ENCODE peak calls at places on chromosomes 11 and 22, in nine cellular contexts. A is lower leg skin, E is iPS DF 6.9, P is kidney epithelial cell, M is BE2C, L is mesenchymal stem cell, S is lung, K is body of pancreas, O is gastrocnemius medialis. G is an unnamed sample.

GRCh38 chr22:37503183-37503683 is 16.0 kb downstream of the CARD10 start:
- DNase-seq in P (no peak), A (no peak), K (no peak), S (no peak), M (no peak), O (no peak), L (no peak), E (no peak), G (no peak)

GRCh38 chr11:115607621-115608191 is 103.5 kb upstream of the CADM1 start:
- DNase-seq in E (no peak), O (peak), K (no peak), L (peak), A (no peak), S (no peak), M (peak), P (no peak), G (no peak)

GRCh38 chr11:1011320-1011698 is 25.2 kb downstream of the MUC6 start:
- DNase-seq in K (peak), S (no peak), P (no peak), O (no peak), M (no peak), L (no peak), E (no peak), A (no peak), G (no peak)

GRCh38 chr11:118715245-118715807 is 35.9 kb upstream of the TREH start:
- DNase-seq in K (no peak), L (peak), S (no peak), P (no peak), A (no peak), O (no peak), M (no peak), E (no peak), G (peak)

GRCh38 chr11:113675003-113675471 is 31.1 kb downstream of the TMPRSS5 start:
- DNase-seq in P (peak), M (no peak), S (no peak), K (no peak), E (no peak), A (no peak), O (no peak), L (peak), G (no peak)

GRCh38 chr22:40716116-40716515 is 36.8 kb downstream of the MCHR1 start:
- DNase-seq in P (no peak), L (no peak), E (no peak), A (no peak), S (no peak), O (no peak), K (no peak), M (no peak), G (no peak)

GRCh38 chr22:40714514-40714966 is 35.3 kb downstream of the MCHR1 start:
- DNase-seq in A (no peak), L (peak), O (no peak), K (no peak), M (no peak), P (peak), S (no peak), E (no peak), G (no peak)

GRCh38 chr11:77155082-77155475 is 27.0 kb downstream of the MYO7A start:
- DNase-seq in E (no peak), O (no peak), P (no peak), S (no peak), K (no peak), A (no peak), L (no peak), M (no peak), G (no peak)

GRCh38 chr11:112355726-112356125 is 95.1 kb upstream of the PLET1 start:
- DNase-seq in P (no peak), M (peak), E (no peak), A (no peak), S (peak), O (no peak), K (no peak), L (no peak), G (no peak)

GRCh38 chr11:126914941-126915340 is 85.6 kb downstream of the KIRREL3 start:
- DNase-seq in L (peak), O (no peak), P (no peak), K (no peak), E (no peak), A (no peak), M (no peak), S (no peak), G (no peak)

GRCh38 chr11:111344032-111344431 is 35.0 kb downstream of the POU2AF1 start:
- DNase-seq in L (peak), A (peak), K (no peak), M (no peak), P (no peak), S (peak), O (peak), E (no peak), G (peak)

GRCh38 chr11:75371930-75372876 is 20.7 kb upstream of the ARRB1 start:
- DNase-seq in S (no peak), A (no peak), O (no peak), L (peak), M (no peak), P (no peak), E (no peak), K (no peak), G (no peak)

GRCh38 chr11:13928566-13929251 is 33.8 kb upstream of the SPON1 start:
- DNase-seq in A (no peak), S (no peak), M (no peak), O (no peak), P (peak), K (no peak), L (peak), E (no peak), G (no peak)

GRCh38 chr11:92225563-92226308 is 1.1 kb downstream of the FAT3 start:
- DNase-seq in O (no peak), M (peak), E (no peak), A (no peak), P (no peak), L (peak), S (no peak), K (no peak), G (peak)
- H3K4me3 ChIP-seq in O (peak), M (peak), E (peak), A (no peak), P (peak), L (peak), S (peak), K (no peak), G (peak)

DNA sequence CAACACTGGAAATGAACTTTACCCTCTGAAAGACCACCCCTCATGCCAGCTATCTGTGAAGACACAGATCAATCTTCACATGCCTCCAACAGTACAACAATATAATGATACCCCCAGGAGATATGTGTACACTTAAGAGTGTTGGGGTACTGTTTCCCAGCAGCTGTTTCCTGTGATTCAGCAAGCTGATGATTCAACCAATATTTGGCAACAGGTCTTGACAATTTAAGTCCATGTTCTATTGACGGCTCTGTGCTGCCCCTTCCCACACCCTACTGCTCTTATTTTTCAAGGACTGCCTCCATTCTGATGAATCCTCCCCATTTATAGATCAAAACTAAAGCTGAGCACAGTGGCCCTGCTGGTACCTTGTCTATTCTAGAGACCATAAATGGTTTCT is 6.6 kb downstream of the SNX19 start:
- DNase-seq in P (no peak), O (no peak), E (no peak), M (no peak), K (no peak), A (no peak), S (no peak), L (peak), G (no peak)
- H3K4me3 ChIP-seq in P (no peak), O (no peak), E (no peak), M (no peak), K (no peak), A (no peak), S (no peak), L (no peak), G (no peak)

GRCh38 chr22:39530692-39531331 is 1.7 kb downstream of the RPS19BP1 start:
- DNase-seq in M (peak), A (no peak), E (no peak), P (no peak), O (no peak), S (no peak), K (no peak), L (peak), G (no peak)

GRCh38 chr22:39528681-39529486 is 3.7 kb downstream of the RPS19BP1 start:
- DNase-seq in S (peak), L (peak), K (peak), A (peak), E (no peak), O (peak), P (no peak), M (peak), G (peak)

GRCh38 chr22:39530136-39530535 is 2.4 kb downstream of the RPS19BP1 start:
- DNase-seq in S (no peak), M (no peak), A (no peak), E (no peak), L (no peak), K (no peak), O (no peak), P (no peak), G (no peak)

GRCh38 chr22:39528080-39528661 is 4.4 kb downstream of the RPS19BP1 start:
- DNase-seq in P (no peak), K (no peak), S (no peak), A (no peak), L (peak), E (no peak), O (no peak), M (peak), G (no peak)

DNA sequence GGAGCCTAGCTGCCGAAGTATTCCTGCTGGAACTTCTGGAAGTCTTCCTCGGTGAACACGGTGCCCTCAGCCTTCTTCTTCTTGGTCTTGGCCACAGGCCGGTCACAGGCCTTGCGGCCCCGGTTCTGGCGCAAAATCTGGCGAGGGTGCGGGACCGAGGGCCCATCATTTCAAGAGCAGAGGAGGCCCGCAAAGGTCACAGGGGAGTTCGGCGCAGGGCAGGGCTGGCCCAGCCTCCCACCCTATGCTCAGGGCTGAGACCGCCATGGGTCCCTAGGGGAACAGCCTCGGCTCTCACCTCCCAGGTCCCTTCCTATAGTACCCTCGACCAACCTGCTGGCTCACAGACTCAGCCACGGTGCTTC is 3.1 kb downstream of the RPS19BP1 start:
- DNase-seq in E (no peak), M (no peak), O (no peak), P (no peak), A (no peak), K (no peak), L (no peak), S (no peak), G (no peak)
- H3K4me3 ChIP-seq in E (no peak), M (no peak), O (peak), P (no peak), A (no peak), K (no peak), L (no peak), S (no peak), G (peak)

GRCh38 chr11:2885017-2885675 is 429 bp downstream of the CDKN1C start:
- DNase-seq in L (peak), K (peak), S (no peak), A (no peak), E (no peak), P (no peak), O (no peak), M (no peak), G (peak)

GRCh38 chr11:2884424-2884815 is 1.2 kb downstream of the CDKN1C start:
- DNase-seq in L (peak), E (no peak), S (no peak), O (peak), M (no peak), K (no peak), P (no peak), A (no peak), G (peak)

GRCh38 chr11:2885676-2886081 is at the start of gene CDKN1C:
- DNase-seq in L (peak), S (peak), E (no peak), O (peak), K (peak), M (peak), A (peak), P (no peak), G (peak)

GRCh38 chr11:2882681-2883110 is 2.9 kb downstream of the CDKN1C start:
- DNase-seq in P (no peak), E (no peak), O (no peak), S (no peak), A (no peak), L (no peak), K (no peak), M (no peak), G (no peak)

GRCh38 chr11:2883717-2884423 is 1.7 kb downstream of the CDKN1C start:
- DNase-seq in K (no peak), L (peak), A (no peak), P (no peak), O (no peak), S (no peak), M (no peak), E (no peak), G (peak)
- H3K4me3 ChIP-seq in K (peak), L (peak), A (peak), P (peak), O (peak), S (peak), M (no peak), E (peak), G (peak)

GRCh38 chr22:38750638-38751037 is 5.2 kb downstream of the SUN2 start:
- DNase-seq in A (no peak), E (no peak), O (no peak), P (no peak), L (no peak), S (no peak), K (no peak), M (no peak), G (no peak)
- H3K4me3 ChIP-seq in A (no peak), E (no peak), O (no peak), P (no peak), L (no peak), S (no peak), K (no peak), M (no peak), G (no peak)

DNA sequence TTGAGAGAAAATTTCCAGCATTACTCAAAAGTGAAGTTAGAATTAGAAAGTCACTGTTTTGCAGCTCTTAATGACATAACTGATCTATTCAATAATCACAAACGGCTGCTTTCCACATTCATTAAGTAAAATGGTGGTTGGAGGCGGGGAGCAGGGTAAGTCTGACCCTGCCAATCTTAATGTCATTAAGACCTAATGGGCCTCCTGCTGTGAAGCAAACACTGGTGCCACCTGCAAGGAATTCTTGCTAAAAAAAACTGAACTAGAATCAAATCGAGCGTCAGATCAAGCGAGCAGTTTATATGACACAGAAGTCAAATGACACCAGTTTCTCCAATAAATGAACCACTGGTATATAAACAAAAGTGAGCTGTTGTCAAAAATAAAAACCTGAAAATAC is 351.5 kb downstream of the BRD1 start:
- DNase-seq in O (no peak), M (no peak), K (no peak), S (no peak), A (no peak), E (no peak), P (no peak), L (no peak), G (no peak)
- H3K4me3 ChIP-seq in O (no peak), M (no peak), K (no peak), S (no peak), A (no peak), E (no peak), P (no peak), L (no peak), G (no peak)

GRCh38 chr11:11845066-11845465 is 3.3 kb downstream of the USP47 start:
- DNase-seq in O (no peak), A (no peak), S (no peak), L (no peak), K (peak), E (no peak), M (no peak), P (no peak), G (no peak)
- H3K4me3 ChIP-seq in O (peak), A (no peak), S (no peak), L (no peak), K (no peak), E (no peak), M (no peak), P (no peak), G (no peak)

GRCh38 chr11:129321076-129321475 is 54.6 kb upstream of the BARX2 start:
- DNase-seq in E (no peak), O (no peak), L (no peak), A (no peak), K (no peak), P (no peak), S (no peak), M (no peak), G (no peak)

GRCh38 chr11:129326921-129327320 is 48.7 kb upstream of the BARX2 start:
- DNase-seq in L (no peak), K (no peak), O (no peak), M (no peak), S (no peak), P (no peak), E (no peak), A (no peak), G (no peak)

GRCh38 chr11:129323896-129324522 is 51.6 kb upstream of the BARX2 start:
- DNase-seq in L (peak), S (peak), M (no peak), O (peak), K (peak), A (peak), P (no peak), E (no peak), G (peak)

GRCh38 chr11:129322941-129323340 is 52.7 kb upstream of the BARX2 start:
- DNase-seq in L (no peak), K (no peak), M (no peak), S (no peak), E (no peak), O (no peak), A (no peak), P (no peak), G (no peak)

DNA sequence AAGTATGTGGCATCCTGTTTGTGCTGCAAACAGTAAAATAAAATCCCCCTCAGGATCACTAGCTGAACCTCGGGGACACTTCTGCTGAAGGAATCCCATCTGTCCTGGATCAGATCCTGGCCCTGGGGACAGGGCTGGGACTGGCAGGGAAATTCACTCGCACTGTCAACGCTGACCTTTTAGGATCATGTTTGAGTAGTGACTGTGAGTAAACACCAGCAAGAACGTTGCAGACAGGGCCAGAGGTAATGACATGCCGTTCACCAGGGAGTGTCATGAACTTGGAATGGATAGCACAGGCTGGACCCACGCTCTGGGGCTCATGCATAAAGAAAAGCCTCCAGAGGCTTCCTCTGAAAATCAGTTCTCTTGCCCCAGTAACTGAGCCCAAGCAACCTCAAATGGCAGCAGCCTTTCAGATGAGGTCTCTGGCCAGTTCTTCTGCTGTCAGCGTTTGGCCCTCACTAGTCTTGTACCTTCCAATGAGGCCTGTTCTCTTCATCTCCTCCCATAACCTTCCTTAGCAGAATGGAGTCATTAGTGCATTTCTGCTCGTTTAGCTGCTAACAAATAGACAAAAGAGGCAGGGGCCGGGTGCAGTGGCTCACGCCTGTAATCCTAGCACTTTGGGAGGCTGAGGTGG is 51.0 kb upstream of the BARX2 start:
- DNase-seq in S (peak), P (no peak), A (peak), E (no peak), M (no peak), K (peak), L (peak), O (peak), G (peak)
- H3K4me3 ChIP-seq in S (no peak), P (no peak), A (no peak), E (no peak), M (no peak), K (no peak), L (no peak), O (no peak), G (no peak)

GRCh38 chr11:62540804-62541671 is 5.6 kb downstream of the AHNAK start:
- DNase-seq in L (peak), M (no peak), A (no peak), K (no peak), S (no peak), E (no peak), O (peak), P (no peak), G (peak)
- H3K4me3 ChIP-seq in L (peak), M (no peak), A (no peak), K (no peak), S (no peak), E (no peak), O (peak), P (no peak), G (peak)

DNA sequence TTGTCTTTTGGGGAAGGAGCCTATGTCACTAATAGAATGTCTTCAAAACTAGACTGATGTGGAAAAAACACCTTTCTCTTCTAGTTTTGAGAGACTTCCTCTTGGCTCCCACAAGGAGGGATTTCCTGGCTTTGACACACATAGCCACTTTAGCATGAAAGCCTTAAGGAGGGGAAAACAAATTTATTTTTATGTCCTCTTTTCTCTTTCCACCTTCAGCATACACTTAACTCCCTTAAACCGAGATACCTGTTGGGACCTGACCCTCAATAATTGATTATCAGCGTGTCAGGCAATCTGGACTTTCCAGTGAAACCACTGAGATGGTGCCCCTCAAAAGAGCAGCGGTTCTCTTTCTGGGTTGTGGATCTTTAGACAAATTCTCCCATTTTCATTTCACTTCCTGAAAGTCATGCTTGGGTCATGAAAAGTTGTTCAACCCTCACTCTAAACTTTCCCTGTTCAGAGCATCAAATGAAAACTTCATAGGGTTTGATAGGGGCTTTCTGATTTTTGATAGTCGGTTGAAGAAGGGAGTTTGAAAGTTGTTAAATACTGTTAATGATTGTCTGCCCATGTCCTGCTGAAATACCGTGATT is 9.1 kb downstream of the EFCAB6 start:
- DNase-seq in M (no peak), A (no peak), S (no peak), P (no peak), E (no peak), L (no peak), O (no peak), K (no peak), G (no peak)
- H3K4me3 ChIP-seq in M (no peak), A (no peak), S (no peak), P (no peak), E (no peak), L (no peak), O (no peak), K (no peak), G (no peak)

G was measured in tibial artery.